ENCODE peak calls at places on chromosomes 3 and 15, in nine cellular contexts. One of them, this sample, is unnamed.

GRCh38 chr3:16430717-16431630 is 82.5 kb downstream of the RFTN1 start:
- DNase-seq in ACHN: no peak
- DNase-seq in activated T-cell treated with anti-CD3 and anti-CD28 coated beads, Interleukin-2, amount 50 U/mL, for 48 hours: no peak
- DNase-seq in hypothalamus: no peak
- DNase-seq in iris pigment epithelial cell: no peak
- DNase-seq in transverse colon: no peak
- DNase-seq in endothelial cell of umbilical vein: no peak
- DNase-seq in cardiac fibroblast: no peak
- DNase-seq in left cardiac atrium: no peak
- DNase-seq in this sample: no peak

GRCh38 chr3:67109651-67110204 is 111.6 kb downstream of the KBTBD8 start:
- DNase-seq in ACHN: peak
- DNase-seq in activated T-cell treated with anti-CD3 and anti-CD28 coated beads, Interleukin-2, amount 50 U/mL, for 48 hours: no peak
- DNase-seq in hypothalamus: no peak
- DNase-seq in iris pigment epithelial cell: peak
- DNase-seq in transverse colon: no peak
- DNase-seq in endothelial cell of umbilical vein: peak
- DNase-seq in cardiac fibroblast: peak
- DNase-seq in left cardiac atrium: no peak
- DNase-seq in this sample: peak

GRCh38 chr3:102741105-102741504 is 306.3 kb downstream of the ZPLD1 start:
- DNase-seq in ACHN: peak
- DNase-seq in activated T-cell treated with anti-CD3 and anti-CD28 coated beads, Interleukin-2, amount 50 U/mL, for 48 hours: no peak
- DNase-seq in hypothalamus: no peak
- DNase-seq in iris pigment epithelial cell: no peak
- DNase-seq in transverse colon: no peak
- DNase-seq in endothelial cell of umbilical vein: no peak
- DNase-seq in cardiac fibroblast: no peak
- DNase-seq in left cardiac atrium: no peak
- DNase-seq in this sample: no peak

GRCh38 chr3:37864904-37865303 is 3.2 kb downstream of the CTDSPL start:
- DNase-seq in ACHN: no peak
- DNase-seq in activated T-cell treated with anti-CD3 and anti-CD28 coated beads, Interleukin-2, amount 50 U/mL, for 48 hours: no peak
- DNase-seq in hypothalamus: no peak
- DNase-seq in iris pigment epithelial cell: no peak
- DNase-seq in transverse colon: no peak
- DNase-seq in endothelial cell of umbilical vein: no peak
- DNase-seq in cardiac fibroblast: no peak
- DNase-seq in left cardiac atrium: no peak
- DNase-seq in this sample: no peak

GRCh38 chr3:170529346-170529745 is 56.5 kb downstream of the SLC7A14 start:
- DNase-seq in ACHN: no peak
- DNase-seq in activated T-cell treated with anti-CD3 and anti-CD28 coated beads, Interleukin-2, amount 50 U/mL, for 48 hours: no peak
- DNase-seq in hypothalamus: no peak
- DNase-seq in iris pigment epithelial cell: no peak
- DNase-seq in transverse colon: no peak
- DNase-seq in endothelial cell of umbilical vein: no peak
- DNase-seq in cardiac fibroblast: no peak
- DNase-seq in left cardiac atrium: no peak
- DNase-seq in this sample: no peak

GRCh38 chr15:100771745-100772144 is 107.9 kb upstream of the ALDH1A3 start:
- DNase-seq in ACHN: no peak
- DNase-seq in activated T-cell treated with anti-CD3 and anti-CD28 coated beads, Interleukin-2, amount 50 U/mL, for 48 hours: no peak
- DNase-seq in hypothalamus: no peak
- DNase-seq in iris pigment epithelial cell: no peak
- DNase-seq in transverse colon: no peak
- DNase-seq in endothelial cell of umbilical vein: no peak
- DNase-seq in cardiac fibroblast: peak
- DNase-seq in left cardiac atrium: no peak
- DNase-seq in this sample: no peak

GRCh38 chr3:126421573-126422119 is 26.9 kb downstream of the CFAP100 start:
- DNase-seq in ACHN: no peak
- DNase-seq in activated T-cell treated with anti-CD3 and anti-CD28 coated beads, Interleukin-2, amount 50 U/mL, for 48 hours: no peak
- DNase-seq in hypothalamus: no peak
- DNase-seq in iris pigment epithelial cell: no peak
- DNase-seq in transverse colon: no peak
- DNase-seq in endothelial cell of umbilical vein: no peak
- DNase-seq in cardiac fibroblast: no peak
- DNase-seq in left cardiac atrium: no peak
- DNase-seq in this sample: no peak

GRCh38 chr3:10370429-10370828 is 49.5 kb upstream of the SEC13 start:
- DNase-seq in ACHN: peak
- DNase-seq in activated T-cell treated with anti-CD3 and anti-CD28 coated beads, Interleukin-2, amount 50 U/mL, for 48 hours: no peak
- DNase-seq in hypothalamus: no peak
- DNase-seq in iris pigment epithelial cell: peak
- DNase-seq in transverse colon: no peak
- DNase-seq in endothelial cell of umbilical vein: no peak
- DNase-seq in cardiac fibroblast: peak
- DNase-seq in left cardiac atrium: no peak
- DNase-seq in this sample: peak

GRCh38 chr3:179606534-179607085 is 2.0 kb downstream of the NDUFB5 start:
- DNase-seq in ACHN: no peak
- DNase-seq in activated T-cell treated with anti-CD3 and anti-CD28 coated beads, Interleukin-2, amount 50 U/mL, for 48 hours: no peak
- DNase-seq in hypothalamus: no peak
- DNase-seq in iris pigment epithelial cell: no peak
- DNase-seq in transverse colon: no peak
- DNase-seq in endothelial cell of umbilical vein: no peak
- DNase-seq in cardiac fibroblast: no peak
- DNase-seq in left cardiac atrium: no peak
- DNase-seq in this sample: no peak

GRCh38 chr15:36415643-36416042 is 163.8 kb upstream of the CDIN1 start:
- DNase-seq in ACHN: no peak
- DNase-seq in activated T-cell treated with anti-CD3 and anti-CD28 coated beads, Interleukin-2, amount 50 U/mL, for 48 hours: no peak
- DNase-seq in hypothalamus: no peak
- DNase-seq in iris pigment epithelial cell: peak
- DNase-seq in transverse colon: no peak
- DNase-seq in endothelial cell of umbilical vein: no peak
- DNase-seq in cardiac fibroblast: peak
- DNase-seq in left cardiac atrium: no peak
- DNase-seq in this sample: peak

GRCh38 chr3:119323401-119324107 is 29.4 kb downstream of the ARHGAP31 start:
- DNase-seq in ACHN: no peak
- DNase-seq in activated T-cell treated with anti-CD3 and anti-CD28 coated beads, Interleukin-2, amount 50 U/mL, for 48 hours: no peak
- DNase-seq in hypothalamus: no peak
- DNase-seq in iris pigment epithelial cell: no peak
- DNase-seq in transverse colon: no peak
- DNase-seq in endothelial cell of umbilical vein: no peak
- DNase-seq in cardiac fibroblast: no peak
- DNase-seq in left cardiac atrium: no peak
- DNase-seq in this sample: peak

GRCh38 chr15:48515497-48515896 is 130.0 kb downstream of the FBN1 start:
- DNase-seq in ACHN: no peak
- DNase-seq in activated T-cell treated with anti-CD3 and anti-CD28 coated beads, Interleukin-2, amount 50 U/mL, for 48 hours: no peak
- DNase-seq in hypothalamus: no peak
- DNase-seq in iris pigment epithelial cell: no peak
- DNase-seq in transverse colon: no peak
- DNase-seq in endothelial cell of umbilical vein: no peak
- DNase-seq in cardiac fibroblast: no peak
- DNase-seq in left cardiac atrium: no peak
- DNase-seq in this sample: peak

GRCh38 chr3:81216192-81216591 is 545.3 kb downstream of the GBE1 start:
- DNase-seq in ACHN: peak
- DNase-seq in activated T-cell treated with anti-CD3 and anti-CD28 coated beads, Interleukin-2, amount 50 U/mL, for 48 hours: no peak
- DNase-seq in hypothalamus: no peak
- DNase-seq in iris pigment epithelial cell: peak
- DNase-seq in transverse colon: no peak
- DNase-seq in endothelial cell of umbilical vein: peak
- DNase-seq in cardiac fibroblast: peak
- DNase-seq in left cardiac atrium: no peak
- DNase-seq in this sample: peak

GRCh38 chr15:95095250-95095649 is 863.9 kb downstream of the MCTP2 start:
- DNase-seq in ACHN: no peak
- DNase-seq in activated T-cell treated with anti-CD3 and anti-CD28 coated beads, Interleukin-2, amount 50 U/mL, for 48 hours: no peak
- DNase-seq in hypothalamus: no peak
- DNase-seq in iris pigment epithelial cell: no peak
- DNase-seq in transverse colon: no peak
- DNase-seq in endothelial cell of umbilical vein: no peak
- DNase-seq in cardiac fibroblast: no peak
- DNase-seq in left cardiac atrium: no peak
- DNase-seq in this sample: no peak

GRCh38 chr3:115999598-115999997 is 376.3 kb downstream of the GAP43 start:
- DNase-seq in ACHN: no peak
- DNase-seq in activated T-cell treated with anti-CD3 and anti-CD28 coated beads, Interleukin-2, amount 50 U/mL, for 48 hours: no peak
- DNase-seq in hypothalamus: no peak
- DNase-seq in iris pigment epithelial cell: no peak
- DNase-seq in transverse colon: no peak
- DNase-seq in endothelial cell of umbilical vein: no peak
- DNase-seq in cardiac fibroblast: no peak
- DNase-seq in left cardiac atrium: no peak
- DNase-seq in this sample: peak

GRCh38 chr3:123559040-123559861 is 25.6 kb downstream of the HACD2 start:
- DNase-seq in ACHN: peak
- DNase-seq in activated T-cell treated with anti-CD3 and anti-CD28 coated beads, Interleukin-2, amount 50 U/mL, for 48 hours: no peak
- DNase-seq in hypothalamus: no peak
- DNase-seq in iris pigment epithelial cell: peak
- DNase-seq in transverse colon: no peak
- DNase-seq in endothelial cell of umbilical vein: peak
- DNase-seq in cardiac fibroblast: peak
- DNase-seq in left cardiac atrium: no peak
- DNase-seq in this sample: peak

GRCh38 chr3:130896101-130896500 is 2.2 kb downstream of the ATP2C1 start:
- DNase-seq in ACHN: no peak
- DNase-seq in activated T-cell treated with anti-CD3 and anti-CD28 coated beads, Interleukin-2, amount 50 U/mL, for 48 hours: no peak
- DNase-seq in hypothalamus: no peak
- DNase-seq in iris pigment epithelial cell: peak
- DNase-seq in transverse colon: no peak
- DNase-seq in endothelial cell of umbilical vein: no peak
- DNase-seq in cardiac fibroblast: no peak
- DNase-seq in left cardiac atrium: no peak
- DNase-seq in this sample: peak

GRCh38 chr15:70974004-70974832 is 81.6 kb downstream of the LRRC49 start:
- DNase-seq in ACHN: peak
- DNase-seq in activated T-cell treated with anti-CD3 and anti-CD28 coated beads, Interleukin-2, amount 50 U/mL, for 48 hours: no peak
- DNase-seq in hypothalamus: no peak
- DNase-seq in iris pigment epithelial cell: peak
- DNase-seq in transverse colon: no peak
- DNase-seq in endothelial cell of umbilical vein: peak
- DNase-seq in cardiac fibroblast: peak
- DNase-seq in left cardiac atrium: no peak
- DNase-seq in this sample: peak

GRCh38 chr3:195999896-196000295 is 82.0 kb downstream of the TFRC start:
- DNase-seq in ACHN: no peak
- DNase-seq in activated T-cell treated with anti-CD3 and anti-CD28 coated beads, Interleukin-2, amount 50 U/mL, for 48 hours: no peak
- DNase-seq in hypothalamus: no peak
- DNase-seq in iris pigment epithelial cell: no peak
- DNase-seq in transverse colon: no peak
- DNase-seq in endothelial cell of umbilical vein: no peak
- DNase-seq in cardiac fibroblast: no peak
- DNase-seq in left cardiac atrium: no peak
- DNase-seq in this sample: peak

GRCh38 chr3:13215940-13216546 is 142.8 kb upstream of the IQSEC1 start:
- DNase-seq in ACHN: peak
- DNase-seq in activated T-cell treated with anti-CD3 and anti-CD28 coated beads, Interleukin-2, amount 50 U/mL, for 48 hours: no peak
- DNase-seq in hypothalamus: no peak
- DNase-seq in iris pigment epithelial cell: peak
- DNase-seq in transverse colon: no peak
- DNase-seq in endothelial cell of umbilical vein: no peak
- DNase-seq in cardiac fibroblast: peak
- DNase-seq in left cardiac atrium: no peak
- DNase-seq in this sample: peak

GRCh38 chr3:189132125-189132744 is 39.5 kb upstream of the TPRG1 start:
- DNase-seq in ACHN: peak
- DNase-seq in activated T-cell treated with anti-CD3 and anti-CD28 coated beads, Interleukin-2, amount 50 U/mL, for 48 hours: peak
- DNase-seq in hypothalamus: no peak
- DNase-seq in iris pigment epithelial cell: peak
- DNase-seq in transverse colon: peak
- DNase-seq in endothelial cell of umbilical vein: peak
- DNase-seq in cardiac fibroblast: peak
- DNase-seq in left cardiac atrium: peak
- DNase-seq in this sample: peak

GRCh38 chr3:24704496-24704895 is 209.8 kb upstream of the THRB start:
- DNase-seq in ACHN: no peak
- DNase-seq in activated T-cell treated with anti-CD3 and anti-CD28 coated beads, Interleukin-2, amount 50 U/mL, for 48 hours: no peak
- DNase-seq in hypothalamus: no peak
- DNase-seq in iris pigment epithelial cell: peak
- DNase-seq in transverse colon: no peak
- DNase-seq in endothelial cell of umbilical vein: no peak
- DNase-seq in cardiac fibroblast: peak
- DNase-seq in left cardiac atrium: no peak
- DNase-seq in this sample: peak

GRCh38 chr3:128487813-128488635 is 5.0 kb downstream of the GATA2 start:
- DNase-seq in ACHN: peak
- DNase-seq in activated T-cell treated with anti-CD3 and anti-CD28 coated beads, Interleukin-2, amount 50 U/mL, for 48 hours: peak
- DNase-seq in hypothalamus: peak
- DNase-seq in iris pigment epithelial cell: peak
- DNase-seq in transverse colon: peak
- DNase-seq in endothelial cell of umbilical vein: peak
- DNase-seq in cardiac fibroblast: peak
- DNase-seq in left cardiac atrium: peak
- DNase-seq in this sample: peak